ENCODE peak calls at places on chromosomes 6 and 20, in nine cellular contexts. One of them, this sample, is unnamed.

GRCh38 chr20:845226-845868 is 11.8 kb downstream of the FAM110A start:
- DNase-seq in stimulated activated naive CD8-positive, alpha-beta T cell treated with anti-CD3 and anti-CD28 coated beads, Interleukin-15, Interleukin-2, amounts not matched to agents 100 U/mL and 50 U/mL, for 24 hours: no peak
- DNase-seq in endothelial cell: no peak
- DNase-seq in RWPE1: no peak
- DNase-seq in mucosa of descending colon: no peak
- DNase-seq in heart right ventricle: peak
- DNase-seq in iPS DF 19.7: no peak
- DNase-seq in foreskin fibroblast: no peak
- DNase-seq in stimulated activated CD8-positive, alpha-beta memory T cell treated with anti-CD3 and anti-CD28 coated beads, Interleukin-4, amount 100 ng/mL, for 4 hours: no peak
- DNase-seq in this sample: no peak

GRCh38 chr20:43584448-43585138 is 6.1 kb upstream of the IFT52 start:
- DNase-seq in RWPE1: no peak
- DNase-seq in endothelial cell: no peak
- DNase-seq in stimulated activated naive CD8-positive, alpha-beta T cell treated with anti-CD3 and anti-CD28 coated beads, Interleukin-15, Interleukin-2, amounts not matched to agents 100 U/mL and 50 U/mL, for 24 hours: no peak
- DNase-seq in mucosa of descending colon: no peak
- DNase-seq in iPS DF 19.7: no peak
- DNase-seq in heart right ventricle: no peak
- DNase-seq in stimulated activated CD8-positive, alpha-beta memory T cell treated with anti-CD3 and anti-CD28 coated beads, Interleukin-4, amount 100 ng/mL, for 4 hours: no peak
- DNase-seq in foreskin fibroblast: peak
- DNase-seq in this sample: no peak

GRCh38 chr6:32194825-32195651 is 2.6 kb upstream of the GPSM3 start:
- DNase-seq in mucosa of descending colon: peak
- DNase-seq in stimulated activated CD8-positive, alpha-beta memory T cell treated with anti-CD3 and anti-CD28 coated beads, Interleukin-4, amount 100 ng/mL, for 4 hours: no peak
- DNase-seq in RWPE1: peak
- DNase-seq in heart right ventricle: no peak
- DNase-seq in foreskin fibroblast: peak
- DNase-seq in stimulated activated naive CD8-positive, alpha-beta T cell treated with anti-CD3 and anti-CD28 coated beads, Interleukin-15, Interleukin-2, amounts not matched to agents 100 U/mL and 50 U/mL, for 24 hours: peak
- DNase-seq in iPS DF 19.7: no peak
- DNase-seq in endothelial cell: peak
- DNase-seq in this sample: peak

GRCh38 chr20:38184098-38184497 is 19.0 kb upstream of the TGM2 start:
- DNase-seq in iPS DF 19.7: no peak
- DNase-seq in stimulated activated naive CD8-positive, alpha-beta T cell treated with anti-CD3 and anti-CD28 coated beads, Interleukin-15, Interleukin-2, amounts not matched to agents 100 U/mL and 50 U/mL, for 24 hours: no peak
- DNase-seq in stimulated activated CD8-positive, alpha-beta memory T cell treated with anti-CD3 and anti-CD28 coated beads, Interleukin-4, amount 100 ng/mL, for 4 hours: no peak
- DNase-seq in foreskin fibroblast: no peak
- DNase-seq in mucosa of descending colon: no peak
- DNase-seq in endothelial cell: no peak
- DNase-seq in RWPE1: peak
- DNase-seq in heart right ventricle: no peak
- DNase-seq in this sample: no peak

GRCh38 chr6:84457276-84457675 is 229.8 kb upstream of the CEP162 start:
- DNase-seq in foreskin fibroblast: no peak
- DNase-seq in stimulated activated naive CD8-positive, alpha-beta T cell treated with anti-CD3 and anti-CD28 coated beads, Interleukin-15, Interleukin-2, amounts not matched to agents 100 U/mL and 50 U/mL, for 24 hours: no peak
- DNase-seq in heart right ventricle: no peak
- DNase-seq in endothelial cell: no peak
- DNase-seq in RWPE1: no peak
- DNase-seq in stimulated activated CD8-positive, alpha-beta memory T cell treated with anti-CD3 and anti-CD28 coated beads, Interleukin-4, amount 100 ng/mL, for 4 hours: no peak
- DNase-seq in iPS DF 19.7: no peak
- DNase-seq in mucosa of descending colon: no peak
- DNase-seq in this sample: no peak

GRCh38 chr20:63509088-63509564 is 10.2 kb upstream of the EEF1A2 start:
- DNase-seq in stimulated activated naive CD8-positive, alpha-beta T cell treated with anti-CD3 and anti-CD28 coated beads, Interleukin-15, Interleukin-2, amounts not matched to agents 100 U/mL and 50 U/mL, for 24 hours: no peak
- DNase-seq in mucosa of descending colon: no peak
- DNase-seq in foreskin fibroblast: peak
- DNase-seq in endothelial cell: no peak
- DNase-seq in heart right ventricle: no peak
- DNase-seq in iPS DF 19.7: no peak
- DNase-seq in RWPE1: no peak
- DNase-seq in stimulated activated CD8-positive, alpha-beta memory T cell treated with anti-CD3 and anti-CD28 coated beads, Interleukin-4, amount 100 ng/mL, for 4 hours: no peak
- DNase-seq in this sample: no peak

GRCh38 chr20:20014659-20015058 is 2.5 kb upstream of the NAA20 start:
- DNase-seq in endothelial cell: no peak
- DNase-seq in stimulated activated naive CD8-positive, alpha-beta T cell treated with anti-CD3 and anti-CD28 coated beads, Interleukin-15, Interleukin-2, amounts not matched to agents 100 U/mL and 50 U/mL, for 24 hours: peak
- DNase-seq in mucosa of descending colon: no peak
- DNase-seq in heart right ventricle: no peak
- DNase-seq in RWPE1: no peak
- DNase-seq in iPS DF 19.7: no peak
- DNase-seq in stimulated activated CD8-positive, alpha-beta memory T cell treated with anti-CD3 and anti-CD28 coated beads, Interleukin-4, amount 100 ng/mL, for 4 hours: no peak
- DNase-seq in foreskin fibroblast: no peak
- DNase-seq in this sample: no peak

GRCh38 chr6:135270676-135271536 is 89.8 kb downstream of the MYB start:
- DNase-seq in stimulated activated naive CD8-positive, alpha-beta T cell treated with anti-CD3 and anti-CD28 coated beads, Interleukin-15, Interleukin-2, amounts not matched to agents 100 U/mL and 50 U/mL, for 24 hours: no peak
- DNase-seq in stimulated activated CD8-positive, alpha-beta memory T cell treated with anti-CD3 and anti-CD28 coated beads, Interleukin-4, amount 100 ng/mL, for 4 hours: no peak
- DNase-seq in foreskin fibroblast: peak
- DNase-seq in mucosa of descending colon: peak
- DNase-seq in RWPE1: peak
- DNase-seq in heart right ventricle: no peak
- DNase-seq in iPS DF 19.7: peak
- DNase-seq in endothelial cell: no peak
- DNase-seq in this sample: no peak

GRCh38 chr6:6781877-6782236 is 193.3 kb downstream of the LY86 start:
- DNase-seq in stimulated activated naive CD8-positive, alpha-beta T cell treated with anti-CD3 and anti-CD28 coated beads, Interleukin-15, Interleukin-2, amounts not matched to agents 100 U/mL and 50 U/mL, for 24 hours: no peak
- DNase-seq in foreskin fibroblast: no peak
- DNase-seq in endothelial cell: no peak
- DNase-seq in heart right ventricle: no peak
- DNase-seq in RWPE1: no peak
- DNase-seq in mucosa of descending colon: no peak
- DNase-seq in stimulated activated CD8-positive, alpha-beta memory T cell treated with anti-CD3 and anti-CD28 coated beads, Interleukin-4, amount 100 ng/mL, for 4 hours: no peak
- DNase-seq in iPS DF 19.7: no peak
- DNase-seq in this sample: no peak

GRCh38 chr20:44858959-44859358 is 26.5 kb upstream of the YWHAB start:
- DNase-seq in heart right ventricle: no peak
- DNase-seq in iPS DF 19.7: no peak
- DNase-seq in foreskin fibroblast: no peak
- DNase-seq in RWPE1: no peak
- DNase-seq in mucosa of descending colon: peak
- DNase-seq in endothelial cell: no peak
- DNase-seq in stimulated activated CD8-positive, alpha-beta memory T cell treated with anti-CD3 and anti-CD28 coated beads, Interleukin-4, amount 100 ng/mL, for 4 hours: no peak
- DNase-seq in stimulated activated naive CD8-positive, alpha-beta T cell treated with anti-CD3 and anti-CD28 coated beads, Interleukin-15, Interleukin-2, amounts not matched to agents 100 U/mL and 50 U/mL, for 24 hours: no peak
- DNase-seq in this sample: no peak

GRCh38 chr20:61857884-61858283 is 207.8 kb downstream of the TAF4 start:
- DNase-seq in iPS DF 19.7: no peak
- DNase-seq in mucosa of descending colon: no peak
- DNase-seq in stimulated activated naive CD8-positive, alpha-beta T cell treated with anti-CD3 and anti-CD28 coated beads, Interleukin-15, Interleukin-2, amounts not matched to agents 100 U/mL and 50 U/mL, for 24 hours: no peak
- DNase-seq in stimulated activated CD8-positive, alpha-beta memory T cell treated with anti-CD3 and anti-CD28 coated beads, Interleukin-4, amount 100 ng/mL, for 4 hours: no peak
- DNase-seq in RWPE1: no peak
- DNase-seq in heart right ventricle: no peak
- DNase-seq in endothelial cell: no peak
- DNase-seq in foreskin fibroblast: no peak
- DNase-seq in this sample: no peak

GRCh38 chr6:69594405-69594804 is 202.4 kb downstream of the LMBRD1 start:
- DNase-seq in RWPE1: no peak
- DNase-seq in mucosa of descending colon: no peak
- DNase-seq in stimulated activated naive CD8-positive, alpha-beta T cell treated with anti-CD3 and anti-CD28 coated beads, Interleukin-15, Interleukin-2, amounts not matched to agents 100 U/mL and 50 U/mL, for 24 hours: no peak
- DNase-seq in foreskin fibroblast: no peak
- DNase-seq in heart right ventricle: no peak
- DNase-seq in stimulated activated CD8-positive, alpha-beta memory T cell treated with anti-CD3 and anti-CD28 coated beads, Interleukin-4, amount 100 ng/mL, for 4 hours: no peak
- DNase-seq in endothelial cell: no peak
- DNase-seq in iPS DF 19.7: no peak
- DNase-seq in this sample: no peak

GRCh38 chr6:18323935-18324707 is 59.8 kb upstream of the DEK start:
- DNase-seq in mucosa of descending colon: peak
- DNase-seq in heart right ventricle: no peak
- DNase-seq in foreskin fibroblast: peak
- DNase-seq in iPS DF 19.7: no peak
- DNase-seq in stimulated activated naive CD8-positive, alpha-beta T cell treated with anti-CD3 and anti-CD28 coated beads, Interleukin-15, Interleukin-2, amounts not matched to agents 100 U/mL and 50 U/mL, for 24 hours: no peak
- DNase-seq in RWPE1: peak
- DNase-seq in endothelial cell: peak
- DNase-seq in stimulated activated CD8-positive, alpha-beta memory T cell treated with anti-CD3 and anti-CD28 coated beads, Interleukin-4, amount 100 ng/mL, for 4 hours: no peak
- DNase-seq in this sample: peak

GRCh38 chr6:107473660-107474059 is 14.3 kb upstream of the PDSS2 start:
- DNase-seq in foreskin fibroblast: no peak
- DNase-seq in RWPE1: no peak
- DNase-seq in stimulated activated naive CD8-positive, alpha-beta T cell treated with anti-CD3 and anti-CD28 coated beads, Interleukin-15, Interleukin-2, amounts not matched to agents 100 U/mL and 50 U/mL, for 24 hours: no peak
- DNase-seq in mucosa of descending colon: no peak
- DNase-seq in heart right ventricle: no peak
- DNase-seq in stimulated activated CD8-positive, alpha-beta memory T cell treated with anti-CD3 and anti-CD28 coated beads, Interleukin-4, amount 100 ng/mL, for 4 hours: no peak
- DNase-seq in endothelial cell: no peak
- DNase-seq in iPS DF 19.7: no peak
- DNase-seq in this sample: no peak

GRCh38 chr20:51450221-51450712 is 92.3 kb downstream of the NFATC2 start:
- DNase-seq in RWPE1: peak
- DNase-seq in mucosa of descending colon: no peak
- DNase-seq in stimulated activated naive CD8-positive, alpha-beta T cell treated with anti-CD3 and anti-CD28 coated beads, Interleukin-15, Interleukin-2, amounts not matched to agents 100 U/mL and 50 U/mL, for 24 hours: no peak
- DNase-seq in iPS DF 19.7: no peak
- DNase-seq in heart right ventricle: no peak
- DNase-seq in stimulated activated CD8-positive, alpha-beta memory T cell treated with anti-CD3 and anti-CD28 coated beads, Interleukin-4, amount 100 ng/mL, for 4 hours: no peak
- DNase-seq in foreskin fibroblast: peak
- DNase-seq in endothelial cell: no peak
- DNase-seq in this sample: no peak

GRCh38 chr20:7231303-7231702 is 463.8 kb downstream of the BMP2 start:
- DNase-seq in stimulated activated CD8-positive, alpha-beta memory T cell treated with anti-CD3 and anti-CD28 coated beads, Interleukin-4, amount 100 ng/mL, for 4 hours: no peak
- DNase-seq in foreskin fibroblast: no peak
- DNase-seq in endothelial cell: no peak
- DNase-seq in mucosa of descending colon: no peak
- DNase-seq in RWPE1: no peak
- DNase-seq in iPS DF 19.7: no peak
- DNase-seq in heart right ventricle: no peak
- DNase-seq in stimulated activated naive CD8-positive, alpha-beta T cell treated with anti-CD3 and anti-CD28 coated beads, Interleukin-15, Interleukin-2, amounts not matched to agents 100 U/mL and 50 U/mL, for 24 hours: no peak
- DNase-seq in this sample: no peak

GRCh38 chr6:2850480-2851150 is 9.0 kb upstream of the SERPINB1 start:
- DNase-seq in stimulated activated CD8-positive, alpha-beta memory T cell treated with anti-CD3 and anti-CD28 coated beads, Interleukin-4, amount 100 ng/mL, for 4 hours: no peak
- DNase-seq in heart right ventricle: no peak
- DNase-seq in iPS DF 19.7: no peak
- DNase-seq in stimulated activated naive CD8-positive, alpha-beta T cell treated with anti-CD3 and anti-CD28 coated beads, Interleukin-15, Interleukin-2, amounts not matched to agents 100 U/mL and 50 U/mL, for 24 hours: no peak
- DNase-seq in foreskin fibroblast: peak
- DNase-seq in RWPE1: no peak
- DNase-seq in mucosa of descending colon: no peak
- DNase-seq in endothelial cell: no peak
- DNase-seq in this sample: no peak